ENCODE peak calls at places on chromosomes 13 and 19, in seven cellular contexts. P is G401; X is GM12865; M is activated CD8-positive, alpha-beta memory T cell treated with anti-CD3 and anti-CD28 coated beads for 48 hours; O is ACHN; Z is T-helper 17 cell; F is NCI-H2081. C is an unnamed sample.

GRCh38 chr19:52898101-52898500 is 666 bp upstream of the ZNF320 start:
- DNase-seq in P (no peak), X (no peak), M (no peak), O (no peak), Z (no peak), F (no peak), C (no peak)

GRCh38 chr19:17513801-17514200 is 2.4 kb downstream of the PGLS start:
- DNase-seq in P (no peak), X (no peak), M (no peak), O (no peak), Z (no peak), F (no peak), C (no peak)

GRCh38 chr13:106104281-106104901 is 431.1 kb downstream of the EFNB2 start:
- DNase-seq in P (no peak), X (no peak), M (no peak), O (peak), Z (no peak), F (no peak), C (no peak)

GRCh38 chr13:40798380-40798779 is 9.0 kb downstream of the SLC25A15 start:
- DNase-seq in P (no peak), X (peak), M (no peak), O (no peak), Z (no peak), F (peak), C (no peak)

GRCh38 chr13:32752997-32753606 is 166.8 kb downstream of the PDS5B start:
- DNase-seq in P (no peak), X (no peak), M (no peak), O (no peak), Z (no peak), F (peak), C (no peak)

GRCh38 chr13:45441633-45442032 is 23.1 kb upstream of the COG3 start:
- DNase-seq in P (no peak), X (peak), M (no peak), O (peak), Z (no peak), F (no peak), C (peak)

GRCh38 chr13:32676242-32676641 is 90.0 kb downstream of the PDS5B start:
- DNase-seq in P (no peak), X (no peak), M (no peak), O (no peak), Z (no peak), F (no peak), C (no peak)

GRCh38 chr13:112859817-112860190 is 109.2 kb upstream of the MCF2L start:
- DNase-seq in P (no peak), X (peak), M (no peak), O (peak), Z (no peak), F (no peak), C (no peak)

GRCh38 chr13:99045396-99045795 is 67.5 kb upstream of the DOCK9 start:
- DNase-seq in P (no peak), X (no peak), M (no peak), O (no peak), Z (no peak), F (no peak), C (no peak)

GRCh38 chr13:49935171-49936084 is 712 bp downstream of the SPRYD7 start:
- DNase-seq in P (peak), X (peak), M (peak), O (peak), Z (peak), F (peak), C (peak)

GRCh38 chr13:81295177-81295576 is 954.3 kb upstream of the SPRY2 start:
- DNase-seq in P (no peak), X (no peak), M (no peak), O (no peak), Z (no peak), F (no peak), C (no peak)

GRCh38 chr19:40594251-40594650 is 6.9 kb upstream of the LTBP4 start:
- DNase-seq in P (no peak), X (no peak), M (no peak), O (no peak), Z (no peak), F (no peak), C (no peak)

GRCh38 chr19:55068803-55069136 is 5.8 kb upstream of the RDH13 start:
- DNase-seq in P (no peak), X (no peak), M (no peak), O (no peak), Z (no peak), F (no peak), C (no peak)

GRCh38 chr19:4373601-4374441 is 26.5 kb downstream of the SH3GL1 start:
- DNase-seq in P (peak), X (peak), M (no peak), O (no peak), Z (no peak), F (no peak), C (no peak)

GRCh38 chr19:45931055-45931454 is 16.5 kb upstream of the NANOS2 start:
- DNase-seq in P (no peak), X (no peak), M (no peak), O (no peak), Z (no peak), F (no peak), C (no peak)

GRCh38 chr13:40404967-40405716 is 261.3 kb downstream of the FOXO1 start:
- DNase-seq in P (no peak), X (no peak), M (no peak), O (no peak), Z (no peak), F (no peak), C (no peak)

GRCh38 chr13:49220035-49220855 is at the start of gene MLNR:
- DNase-seq in P (no peak), X (peak), M (no peak), O (peak), Z (peak), F (no peak), C (no peak)

GRCh38 chr13:49893591-49893990 is 42.5 kb downstream of the SPRYD7 start:
- DNase-seq in P (no peak), X (no peak), M (no peak), O (no peak), Z (no peak), F (no peak), C (no peak)

GRCh38 chr19:14248578-14249011 is 42.6 kb upstream of the ADGRL1 start:
- DNase-seq in P (peak), X (peak), M (no peak), O (peak), Z (peak), F (peak), C (peak)